ENCODE peak calls at places on chromosomes 6 and 20, in four cellular contexts. Q is HCT116, Y is OCI-LY7, E is hepatocyte. F is an unnamed sample.

GRCh38 chr6:97702226-97702625 is 419.2 kb upstream of the MMS22L start:
- DNase-seq in Q (no peak), Y (no peak), E (no peak), F (no peak)

GRCh38 chr6:88626460-88626859 is 337.0 kb downstream of the RNGTT start:
- DNase-seq in Q (no peak), Y (no peak), E (no peak), F (no peak)

GRCh38 chr6:119142051-119142450 is 63.6 kb upstream of the FAM184A start:
- DNase-seq in Q (no peak), Y (no peak), E (no peak), F (no peak)

GRCh38 chr20:25000268-25000801 is 7.8 kb upstream of the APMAP start:
- DNase-seq in Q (no peak), Y (no peak), E (peak; percentile 55), F (no peak)

GRCh38 chr6:158143700-158144099 is 24.4 kb downstream of the SERAC1 start:
- DNase-seq in Q (no peak), Y (peak; percentile 11), E (no peak), F (peak; percentile 41)

GRCh38 chr20:41218466-41218865 is 81.1 kb downstream of the PLCG1 start:
- DNase-seq in Q (no peak), Y (no peak), E (no peak), F (no peak)

GRCh38 chr20:24704899-24705298 is 235.5 kb downstream of the SYNDIG1 start:
- DNase-seq in Q (no peak), Y (no peak), E (no peak), F (no peak)

GRCh38 chr6:133183691-133184090 is 57.5 kb upstream of the EYA4 start:
- DNase-seq in Q (no peak), Y (no peak), E (no peak), F (no peak)

GRCh38 chr6:103893082-103893481 is 966.6 kb downstream of the HACE1 start:
- DNase-seq in Q (no peak), Y (no peak), E (peak; percentile 19), F (no peak)

GRCh38 chr20:38290829-38291581 is 13.0 kb upstream of the BPI start:
- DNase-seq in Q (no peak), Y (no peak), E (peak; percentile 59), F (peak; percentile 77)

GRCh38 chr6:98835149-98836024 is 1.0 kb downstream of the POU3F2 start:
- DNase-seq in Q (no peak), Y (no peak), E (peak; percentile 27), F (peak; percentile 69)

GRCh38 chr6:18148304-18149025 is 6.4 kb downstream of the TPMT start:
- DNase-seq in Q (peak; percentile 35), Y (no peak), E (peak; percentile 67), F (no peak)

GRCh38 chr20:6164421-6165341 is 41.9 kb upstream of the FERMT1 start:
- DNase-seq in Q (peak; percentile 15), Y (no peak), E (no peak), F (no peak)
- TF ChIP-seq EZH2phosphoT487 in Q (no peak), Y (no peak), E (no peak), F (no peak)

GRCh38 chr6:30748851-30749540 is 4.6 kb upstream of the IER3 start:
- DNase-seq in Q (no peak), Y (no peak), E (no peak), F (no peak)

GRCh38 chr6:30754631-30755030 is 10.3 kb upstream of the IER3 start:
- DNase-seq in Q (no peak), Y (no peak), E (no peak), F (no peak)

GRCh38 chr6:30750379-30750668 is 6.0 kb upstream of the IER3 start:
- DNase-seq in Q (no peak), Y (no peak), E (no peak), F (no peak)

GRCh38 chr6:30749554-30750378 is 5.4 kb upstream of the IER3 start:
- DNase-seq in Q (peak; percentile 89), Y (no peak), E (peak; percentile 87), F (no peak)

DNA sequence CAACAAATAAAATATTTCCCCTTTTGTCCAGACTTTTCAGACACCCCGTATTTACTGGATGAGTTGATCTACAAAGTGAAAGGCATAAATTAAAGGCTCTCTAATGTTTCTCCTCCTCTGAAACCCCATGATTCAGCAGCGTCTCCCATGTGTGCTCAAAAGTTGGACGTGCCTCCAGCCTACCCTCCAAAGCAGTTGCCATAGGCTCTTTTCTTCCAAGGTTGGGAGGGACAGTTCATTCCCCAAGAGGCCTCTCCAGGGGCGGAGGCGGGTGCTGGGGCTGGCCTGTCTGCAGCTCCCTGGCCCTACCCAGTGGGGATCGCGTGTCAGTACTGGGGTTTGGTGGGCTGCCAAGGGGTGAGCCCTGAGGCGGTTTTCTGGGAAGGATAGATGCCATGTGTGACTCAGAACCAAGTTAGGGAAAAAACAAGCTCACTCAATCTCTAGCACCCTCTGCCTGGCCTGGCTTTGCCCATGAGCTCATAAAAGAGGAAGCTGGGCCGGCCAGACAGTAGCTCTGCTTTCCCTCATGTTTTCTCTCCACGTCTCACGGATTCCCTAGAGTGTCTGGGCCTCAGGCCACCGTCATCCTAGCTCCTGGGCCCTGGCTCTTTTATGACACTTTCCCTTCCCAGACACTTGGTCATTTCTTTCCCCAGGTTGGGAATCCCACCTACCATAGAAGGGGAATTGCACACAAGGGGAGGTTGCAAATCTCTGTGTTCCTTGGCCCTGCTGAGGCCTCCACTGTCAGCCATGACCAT is 8.0 kb upstream of the IER3 start:
- DNase-seq in Q (peak; percentile 99), Y (no peak), E (peak; percentile 91), F (no peak)
- TF ChIP-seq EZH2phosphoT487 in Q (no peak), Y (no peak), E (no peak), F (no peak)

DNA sequence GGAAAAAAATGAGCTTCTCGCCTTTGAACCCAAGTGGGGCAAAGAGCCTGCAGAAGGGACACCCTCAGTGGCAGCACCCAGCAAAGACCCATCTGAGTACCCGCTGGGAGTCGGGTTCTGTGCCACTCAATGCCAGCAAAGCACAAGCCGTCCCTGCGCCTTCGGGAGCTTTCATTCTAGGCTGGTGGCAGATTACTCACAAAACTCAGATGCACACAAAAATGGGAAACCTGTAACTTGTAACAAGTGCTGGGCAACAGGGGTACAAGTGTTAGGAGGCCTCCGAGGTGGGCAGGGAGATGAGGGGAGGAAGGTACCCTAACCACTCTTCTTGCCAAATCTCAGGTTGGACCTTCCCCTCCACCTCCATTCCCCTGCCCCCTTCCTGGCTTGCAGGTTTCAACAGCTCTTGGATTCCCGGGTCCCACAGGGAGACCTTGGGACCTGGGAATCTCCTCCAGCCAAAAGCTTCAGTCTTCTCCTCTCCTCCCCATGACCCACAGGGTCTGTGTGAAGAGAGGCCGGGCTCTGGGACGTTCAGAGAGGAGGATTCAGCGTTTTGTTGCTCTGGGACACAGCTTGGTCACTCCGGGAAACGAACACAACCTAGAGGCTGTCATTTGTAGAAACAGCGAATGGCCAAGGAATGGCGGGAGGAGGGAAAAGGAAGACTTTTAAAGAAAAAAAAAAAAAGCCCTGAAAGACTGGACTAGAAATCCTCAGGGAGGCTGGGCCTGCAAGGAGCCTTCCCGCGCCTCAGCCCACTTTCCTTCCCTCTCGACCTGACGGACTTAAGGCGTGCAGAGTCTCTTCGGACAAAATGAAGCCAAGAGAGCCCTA is 1.2 kb upstream of the PARD6B start:
- DNase-seq in Q (no peak), Y (no peak), E (no peak), F (no peak)
- TF ChIP-seq EZH2phosphoT487 in Q (no peak), Y (no peak), E (no peak), F (no peak)

GRCh38 chr6:75830959-75831885 is 82.2 kb downstream of the MYO6 start:
- DNase-seq in Q (no peak), Y (no peak), E (no peak), F (no peak)
- TF ChIP-seq EZH2phosphoT487 in Q (no peak), Y (no peak), E (no peak), F (no peak)

GRCh38 chr6:31067881-31068737 is 44.3 kb downstream of the C6orf15 start:
- DNase-seq in Q (no peak), Y (no peak), E (no peak), F (no peak)

GRCh38 chr6:31068738-31069340 is 43.5 kb downstream of the C6orf15 start:
- DNase-seq in Q (peak; percentile 81), Y (peak; percentile 67), E (peak; percentile 88), F (peak; percentile 85)

GRCh38 chr6:31074406-31074805 is 38.0 kb downstream of the C6orf15 start:
- DNase-seq in Q (no peak), Y (no peak), E (peak; percentile 38), F (no peak)

GRCh38 chr6:31075528-31075927 is 36.8 kb downstream of the C6orf15 start:
- DNase-seq in Q (no peak), Y (no peak), E (no peak), F (no peak)

GRCh38 chr6:31070711-31071197 is 41.6 kb downstream of the C6orf15 start:
- DNase-seq in Q (peak; percentile 56), Y (peak; percentile 42), E (peak; percentile 86), F (peak; percentile 89)
- TF ChIP-seq EZH2phosphoT487 in Q (no peak), Y (no peak), E (no peak), F (no peak)

F was measured in neural progenitor cell.